ENCODE peak calls at places on chromosome 21, in eight cellular contexts. A is stimulated activated CD4-positive, alpha-beta T cell treated with anti-CD3 and anti-CD28 coated beads, Interleukin-4, amount 100 ng/mL, for 1 hour; Q is MM.1S; G is DMS53; B is left ventricle myocardium inferior; O is activated CD8-positive, alpha-beta memory T cell treated with anti-CD3 and anti-CD28 coated beads for 1 hour; X is kidney epithelial cell; N is left ventricle myocardium superior. P is an unnamed sample.

GRCh38 chr21:32499249-32500055 is 85.9 kb downstream of the TCP10L start:
- DNase-seq in O (no peak), G (no peak), N (peak; percentile 57), X (no peak), A (no peak), B (no peak), Q (no peak), P (no peak)

GRCh38 chr21:24852610-24853195 is 754.6 kb downstream of the MRPL39 start:
- DNase-seq in X (no peak), B (no peak), A (no peak), G (no peak), O (no peak), Q (no peak), N (no peak), P (no peak)

GRCh38 chr21:26177187-26177586 is 6.6 kb upstream of the APP start:
- DNase-seq in G (no peak), B (peak; percentile 24), O (no peak), Q (no peak), A (no peak), N (peak; percentile 30), X (no peak), P (no peak)

GRCh38 chr21:45170987-45171386 is 96.6 kb downstream of the ADARB1 start:
- DNase-seq in B (no peak), Q (no peak), A (no peak), N (no peak), X (no peak), O (no peak), G (no peak), P (no peak)

GRCh38 chr21:26945916-26946315 is 21.0 kb downstream of the ADAMTS5 start:
- DNase-seq in G (no peak), X (no peak), Q (no peak), A (no peak), B (peak; percentile 35), N (peak; percentile 53), O (no peak), P (peak; percentile 56)

GRCh38 chr21:46564391-46564790 is 40.5 kb downstream of the S100B start:
- DNase-seq in X (no peak), O (no peak), N (no peak), G (no peak), B (no peak), A (no peak), Q (no peak), P (no peak)

GRCh38 chr21:26777166-26777565 is 68.0 kb downstream of the ADAMTS1 start:
- DNase-seq in B (no peak), Q (no peak), N (no peak), G (no peak), O (no peak), A (no peak), X (no peak), P (no peak)

GRCh38 chr21:31612889-31613785 is 46.4 kb upstream of the SOD1 start:
- DNase-seq in N (no peak), X (no peak), O (no peak), A (no peak), G (no peak), Q (no peak), B (no peak), P (no peak)

GRCh38 chr21:37450385-37451044 is 83.9 kb downstream of the DYRK1A start:
- DNase-seq in X (no peak), N (no peak), Q (no peak), A (no peak), G (peak; percentile 62), O (no peak), B (no peak), P (no peak)

GRCh38 chr21:31713973-31714740 is 17.8 kb downstream of the SCAF4 start:
- DNase-seq in G (peak; percentile 4), O (no peak), X (no peak), A (no peak), B (no peak), N (no peak), Q (no peak), P (no peak)

GRCh38 chr21:45328198-45329087 is 40.7 kb upstream of the POFUT2 start:
- DNase-seq in B (peak; percentile 13), A (no peak), O (no peak), X (no peak), N (peak; percentile 26), G (no peak), Q (no peak), P (peak; percentile 11)

GRCh38 chr21:43195131-43196021 is 26.6 kb downstream of the CRYAA start:
- DNase-seq in G (no peak), Q (no peak), A (no peak), O (no peak), X (no peak), N (peak; percentile 77), B (peak; percentile 57), P (peak; percentile 85)

GRCh38 chr21:46357335-46357604 is 33.3 kb downstream of the PCNT start:
- DNase-seq in N (no peak), A (no peak), G (no peak), O (no peak), B (no peak), X (no peak), Q (peak; percentile 64), P (no peak)

GRCh38 chr21:46448108-46448507 is 10.6 kb upstream of the DIP2A start:
- DNase-seq in O (no peak), A (no peak), Q (no peak), N (no peak), G (no peak), X (no peak), B (no peak), P (peak; percentile 43)

GRCh38 chr21:46661211-46661625 is 25.7 kb downstream of the PRMT2 start:
- DNase-seq in O (no peak), A (no peak), B (peak; percentile 60), X (peak; percentile 34), Q (peak; percentile 70), N (peak; percentile 80), G (peak; percentile 74), P (peak; percentile 61)

GRCh38 chr21:29371464-29371863 is 72.7 kb downstream of the BACH1 start:
- DNase-seq in N (no peak), Q (no peak), G (no peak), B (no peak), O (no peak), A (no peak), X (no peak), P (no peak)

GRCh38 chr21:32705139-32705538 is 22.7 kb downstream of the SYNJ1 start:
- DNase-seq in G (no peak), Q (no peak), B (no peak), N (no peak), O (no peak), A (no peak), X (no peak), P (no peak)

GRCh38 chr21:40210251-40210650 is 343.0 kb downstream of the PCP4 start:
- DNase-seq in N (no peak), G (no peak), Q (no peak), O (no peak), B (no peak), X (no peak), A (no peak), P (no peak)

GRCh38 chr21:45347048-45347711 is 57.8 kb upstream of the COL18A1 start:
- DNase-seq in A (no peak), O (no peak), X (no peak), B (no peak), Q (no peak), G (no peak), N (no peak), P (no peak)

GRCh38 chr21:44455524-44456206 is 355 bp downstream of the LRRC3 start:
- DNase-seq in N (peak; percentile 78), Q (no peak), O (peak; percentile 4), B (peak; percentile 61), A (peak; percentile 30), G (peak; percentile 64), X (no peak), P (no peak)

GRCh38 chr21:39348040-39348354 is 891 bp downstream of the HMGN1 start:
- DNase-seq in G (no peak), A (no peak), N (no peak), Q (no peak), O (no peak), B (no peak), X (no peak), P (no peak)

GRCh38 chr21:31220567-31220966 is 123.5 kb downstream of the TIAM1 start:
- DNase-seq in X (no peak), B (no peak), O (no peak), G (no peak), Q (no peak), N (no peak), A (no peak), P (no peak)

P was measured in psoas muscle.